ENCODE peak calls at places on chromosomes 3 and 15, in nine cellular contexts. C is stimulated activated CD4-positive, alpha-beta T cell treated with anti-CD3 and anti-CD28 coated beads, TNF-alpha, amount 100 ng/mL, for 24 hours; M is SW480; X is Panc1; R is GM10248; H is T-helper 1 cell; J is cardiac muscle cell; V is heart left ventricle; N is amygdala. B is an unnamed sample.

GRCh38 chr15:39404767-39405173 is 176.1 kb upstream of the THBS1 start:
- DNase-seq in C (no peak), M (no peak), X (no peak), R (no peak), H (no peak), J (no peak), V (peak), N (no peak), B (no peak)

GRCh38 chr3:72068621-72069020 is 283.7 kb upstream of the PROK2 start:
- DNase-seq in C (no peak), M (no peak), X (no peak), R (no peak), H (no peak), J (no peak), V (no peak), N (no peak), B (no peak)

GRCh38 chr3:8869613-8870012 is 93.7 kb downstream of the RAD18 start:
- DNase-seq in C (no peak), M (peak), X (peak), R (no peak), H (no peak), J (no peak), V (no peak), N (no peak), B (no peak)

GRCh38 chr3:52216585-52217408 is 8.6 kb downstream of the TLR9 start:
- DNase-seq in C (peak), M (peak), X (peak), R (no peak), H (peak), J (no peak), V (peak), N (no peak), B (peak)

GRCh38 chr3:184405075-184406060 is 25.5 kb downstream of the CHRD start:
- DNase-seq in C (no peak), M (no peak), X (no peak), R (no peak), H (no peak), J (no peak), V (no peak), N (no peak), B (no peak)

GRCh38 chr3:125357032-125357658 is 18.0 kb downstream of the ZNF148 start:
- DNase-seq in C (peak), M (no peak), X (no peak), R (peak), H (peak), J (peak), V (peak), N (no peak), B (peak)

GRCh38 chr3:9125278-9125951 is 124.0 kb downstream of the SRGAP3 start:
- DNase-seq in C (no peak), M (no peak), X (no peak), R (no peak), H (no peak), J (peak), V (no peak), N (no peak), B (no peak)

GRCh38 chr3:131277836-131278497 is 103.6 kb upstream of the NUDT16 start:
- DNase-seq in C (no peak), M (no peak), X (no peak), R (no peak), H (no peak), J (no peak), V (no peak), N (no peak), B (no peak)

GRCh38 chr15:43775411-43775965 is 1.3 kb downstream of the ELL3 start:
- DNase-seq in C (no peak), M (peak), X (peak), R (no peak), H (no peak), J (peak), V (no peak), N (no peak), B (no peak)

GRCh38 chr3:150286390-150287147 is 121.5 kb upstream of the TSC22D2 start:
- DNase-seq in C (no peak), M (peak), X (no peak), R (peak), H (no peak), J (peak), V (no peak), N (no peak), B (no peak)

GRCh38 chr3:72520690-72521308 is 327.4 kb downstream of the SHQ1 start:
- DNase-seq in C (peak), M (peak), X (no peak), R (peak), H (no peak), J (no peak), V (no peak), N (no peak), B (no peak)

GRCh38 chr3:190120161-190121060 is at the start of gene P3H2:
- DNase-seq in C (peak), M (peak), X (no peak), R (peak), H (no peak), J (peak), V (peak), N (peak), B (peak)

GRCh38 chr3:138180375-138181029 is 5.8 kb upstream of the DBR1 start:
- DNase-seq in C (no peak), M (peak), X (no peak), R (peak), H (no peak), J (peak), V (no peak), N (no peak), B (no peak)

GRCh38 chr15:94691169-94691568 is 459.8 kb downstream of the MCTP2 start:
- DNase-seq in C (no peak), M (no peak), X (no peak), R (no peak), H (no peak), J (no peak), V (no peak), N (no peak), B (no peak)

GRCh38 chr3:25897019-25897418 is 107.1 kb downstream of the OXSM start:
- DNase-seq in C (no peak), M (peak), X (peak), R (peak), H (no peak), J (peak), V (no peak), N (no peak), B (no peak)

GRCh38 chr3:176190755-176191154 is 1006.5 kb downstream of the TBL1XR1 start:
- DNase-seq in C (no peak), M (no peak), X (no peak), R (no peak), H (no peak), J (no peak), V (no peak), N (no peak), B (no peak)

GRCh38 chr15:35256555-35256954 is 171.5 kb upstream of the NANOGP8 start:
- DNase-seq in C (no peak), M (no peak), X (no peak), R (no peak), H (no peak), J (no peak), V (no peak), N (no peak), B (no peak)

GRCh38 chr3:194265505-194265892 is 85.6 kb downstream of the CPN2 start:
- DNase-seq in C (no peak), M (no peak), X (no peak), R (peak), H (no peak), J (no peak), V (peak), N (peak), B (peak)

GRCh38 chr3:152317956-152318355 is 49.2 kb downstream of the MBNL1 start:
- DNase-seq in C (no peak), M (no peak), X (no peak), R (no peak), H (no peak), J (no peak), V (no peak), N (no peak), B (no peak)

GRCh38 chr3:71579934-71580318 is 3.6 kb downstream of the FOXP1 start:
- DNase-seq in C (no peak), M (no peak), X (no peak), R (no peak), H (no peak), J (peak), V (no peak), N (no peak), B (peak)

GRCh38 chr3:110069641-110070538 is 732.5 kb upstream of the DPPA4 start:
- DNase-seq in C (no peak), M (no peak), X (no peak), R (no peak), H (no peak), J (peak), V (no peak), N (no peak), B (peak)

GRCh38 chr3:183959214-183959613 is 58.5 kb downstream of the ABCC5 start:
- DNase-seq in C (no peak), M (no peak), X (no peak), R (no peak), H (no peak), J (no peak), V (no peak), N (no peak), B (no peak)

GRCh38 chr3:25604107-25604805 is 60.5 kb downstream of the TOP2B start:
- DNase-seq in C (no peak), M (no peak), X (no peak), R (no peak), H (no peak), J (no peak), V (no peak), N (no peak), B (no peak)

GRCh38 chr3:172106989-172107388 is 67.6 kb downstream of the FNDC3B start:
- DNase-seq in C (peak), M (peak), X (no peak), R (peak), H (peak), J (peak), V (no peak), N (no peak), B (peak)

GRCh38 chr3:40951636-40952035 is 247.7 kb upstream of the CTNNB1 start:
- DNase-seq in C (no peak), M (peak), X (no peak), R (no peak), H (no peak), J (no peak), V (no peak), N (no peak), B (no peak)

B was measured in pancreas.